ENCODE peak calls at places on chromosomes 11 and 22, in five cellular contexts. S is SJSA1, E is PC-3, B is fibroblast of lung, Y is psoas muscle. X is an unnamed sample. For H3K4me1, the result is how much of the 10 kb centered on the place peaks cover.

GRCh38 chr11:29173660-29174062 is 843.2 kb downstream of the KCNA4 start:
- DNase-seq in S (peak), E (peak), B (peak), Y (no peak), X (no peak)

GRCh38 chr11:126355926-126356897 is 726 bp downstream of the ST3GAL4 start:
- DNase-seq in S (peak), E (peak), B (peak), Y (peak), X (no peak)

GRCh38 chr11:62324738-62325556 is 12.3 kb upstream of the ASRGL1 start:
- DNase-seq in S (peak), E (peak), B (no peak), Y (no peak), X (no peak)

GRCh38 chr11:63802637-63803414 is 10.4 kb upstream of the SPINDOC start:
- DNase-seq in S (peak), E (peak), B (peak), Y (no peak), X (no peak)

GRCh38 chr11:119218141-119218878 is 12.2 kb downstream of the CBL start:
- DNase-seq in S (peak), E (peak), B (peak), Y (no peak), X (no peak)

GRCh38 chr11:2166091-2166851 is 5.3 kb upstream of the INS start:
- DNase-seq in S (no peak), E (peak), B (peak), Y (no peak), X (peak)

GRCh38 chr11:41382927-41383326 is 76.5 kb downstream of the LRRC4C start:
- DNase-seq in S (no peak), E (peak), B (peak), Y (no peak), X (no peak)

GRCh38 chr22:35835998-35836691 is 118.5 kb downstream of the APOL5 start:
- DNase-seq in S (peak), E (peak), B (peak), Y (no peak), X (peak)

GRCh38 chr11:116052603-116053537 is 548.7 kb upstream of the CADM1 start:
- DNase-seq in S (no peak), E (no peak), B (no peak), Y (no peak), X (no peak)

GRCh38 chr22:47605441-47605840 is 843.0 kb downstream of the TBC1D22A start:
- DNase-seq in S (no peak), E (no peak), B (no peak), Y (no peak), X (no peak)

GRCh38 chr11:6320411-6321207 is at the start of gene CAVIN3:
- DNase-seq in S (peak), E (peak), B (peak), Y (peak), X (peak)

GRCh38 chr11:34641456-34641855 is 20.6 kb downstream of the EHF start:
- DNase-seq in S (no peak), E (peak), B (no peak), Y (no peak), X (no peak)

GRCh38 chr11:2759228-2760195 is 59.7 kb upstream of the KCNQ1OT1 start:
- DNase-seq in S (no peak), E (no peak), B (no peak), Y (peak), X (no peak)

GRCh38 chr11:27698872-27699241 is 1.4 kb downstream of the BDNF start:
- DNase-seq in S (peak), E (peak), B (peak), Y (peak), X (peak)

GRCh38 chr22:26554956-26555355 is 35.0 kb downstream of the TPST2 start:
- DNase-seq in S (no peak), E (no peak), B (no peak), Y (no peak), X (no peak)

GRCh38 chr22:25404556-25404922 is 159.9 kb upstream of the GRK3 start:
- DNase-seq in S (no peak), E (no peak), B (no peak), Y (no peak), X (no peak)

GRCh38 chr22:19896665-19897355 is 42.1 kb upstream of the GNB1L start:
- DNase-seq in S (no peak), E (no peak), B (no peak), Y (no peak), X (no peak)

DNA sequence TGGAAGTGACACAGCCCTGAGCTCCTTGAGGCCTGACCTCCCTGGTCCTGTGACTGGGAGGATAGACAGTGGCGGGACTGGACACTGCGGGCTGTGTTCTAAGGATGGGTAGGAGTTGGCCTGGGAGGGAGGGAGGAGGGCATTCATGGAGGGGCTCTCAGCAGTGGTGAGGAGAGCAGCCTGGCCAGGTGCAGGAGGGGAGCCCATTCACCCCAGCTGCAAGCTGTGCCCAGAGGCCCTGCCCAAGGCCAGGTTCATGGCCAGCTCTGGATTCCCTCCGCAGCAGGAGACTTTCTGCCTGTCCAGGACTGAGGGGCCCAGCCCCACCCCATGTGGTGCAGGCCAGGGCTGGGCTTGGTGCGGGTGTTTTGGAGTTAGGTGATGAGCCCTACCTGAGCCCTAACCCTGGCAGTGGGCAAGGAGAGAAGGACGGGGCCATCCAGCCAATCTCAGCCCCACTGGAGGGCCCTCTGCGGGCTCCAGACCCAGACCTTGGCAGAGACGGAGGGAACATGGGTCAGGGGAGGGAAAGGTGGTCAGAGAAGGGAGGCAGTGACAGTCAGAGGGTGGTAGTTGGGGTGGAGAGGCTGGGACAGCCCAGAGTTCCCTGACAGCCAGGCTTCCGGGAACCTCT is 26.8 kb downstream of the CACNA1I start:
- DNase-seq in S (no peak), E (no peak), B (no peak), Y (no peak), X (no peak)
- H3K4me1 ChIP-seq in S (under half), E (under half), B (under half), Y (under half), X (under half)

DNA sequence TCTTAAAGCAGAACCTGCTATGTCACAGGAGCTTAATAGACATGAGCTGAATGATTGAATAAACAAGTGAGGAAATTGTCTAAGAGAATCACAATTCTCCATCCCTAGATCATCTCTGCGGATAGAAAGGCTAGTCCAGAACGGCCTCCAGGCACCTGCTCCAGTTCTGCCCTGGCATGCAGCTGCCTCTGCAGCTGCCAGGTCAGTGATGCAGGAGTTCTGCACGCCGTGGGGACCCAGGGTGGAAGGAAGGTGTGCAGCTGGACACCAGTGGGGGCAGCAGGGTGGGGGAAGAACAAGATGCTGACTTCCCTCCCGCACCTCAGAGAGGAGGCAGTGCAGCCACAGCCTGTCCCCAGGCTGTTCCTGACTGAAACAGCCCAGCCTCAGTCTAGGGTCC is 192.1 kb upstream of the NCAM1 start:
- DNase-seq in S (no peak), E (no peak), B (no peak), Y (peak), X (no peak)
- H3K4me1 ChIP-seq in S (under half), E (under half), B (under half), Y (under half), X (under half)

DNA sequence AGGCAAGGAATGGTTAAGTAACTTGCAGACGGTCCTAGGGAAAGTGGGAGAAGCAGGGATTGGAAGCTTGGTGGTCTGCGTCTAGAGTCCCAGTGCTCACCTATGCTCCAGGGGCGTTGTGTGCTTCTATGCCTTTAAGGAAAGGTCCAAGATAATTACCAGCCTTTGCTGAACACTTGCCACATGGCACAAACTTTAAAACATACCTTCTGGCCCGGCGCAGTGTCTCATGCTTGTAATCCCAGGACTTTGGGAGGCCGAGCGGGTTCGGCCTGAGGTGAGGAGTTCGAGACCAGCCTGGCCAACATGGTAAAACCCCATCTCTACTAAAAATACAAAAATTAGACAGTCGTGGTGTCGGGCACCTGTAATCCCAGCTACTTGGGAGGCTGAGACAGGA is 2.3 kb downstream of the POLDIP3 start:
- DNase-seq in S (no peak), E (no peak), B (no peak), Y (no peak), X (no peak)
- H3K4me1 ChIP-seq in S (half or more), E (under half), B (under half), Y (half or more), X (under half)

GRCh38 chr11:94112182-94112960 is 16.3 kb upstream of the PANX1 start:
- DNase-seq in S (no peak), E (no peak), B (no peak), Y (no peak), X (no peak)

GRCh38 chr11:94111660-94112059 is 17.0 kb upstream of the PANX1 start:
- DNase-seq in S (no peak), E (no peak), B (no peak), Y (no peak), X (peak)

GRCh38 chr11:94117871-94118270 is 10.8 kb upstream of the PANX1 start:
- DNase-seq in S (peak), E (peak), B (peak), Y (no peak), X (no peak)

GRCh38 chr11:94120946-94121345 is 7.7 kb upstream of the PANX1 start:
- DNase-seq in S (peak), E (peak), B (peak), Y (no peak), X (no peak)

DNA sequence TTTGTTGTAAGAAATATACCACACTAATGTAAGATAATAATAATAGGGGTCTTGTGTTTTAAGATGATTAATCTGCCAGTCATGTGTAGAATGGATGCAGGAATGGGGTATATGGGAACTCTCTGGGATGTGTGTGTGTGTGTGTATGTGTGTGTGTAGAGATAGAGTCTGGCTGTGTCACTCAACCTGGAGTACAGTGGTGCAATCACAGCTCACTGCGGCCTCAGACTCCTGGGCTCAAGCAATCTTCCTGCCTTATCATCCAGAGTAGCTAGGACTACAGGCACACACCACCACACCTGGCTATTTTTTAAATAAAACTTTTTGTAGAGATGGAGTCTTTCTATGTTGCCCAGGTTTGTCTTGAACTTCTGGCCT is 11.5 kb upstream of the PANX1 start:
- DNase-seq in S (no peak), E (no peak), B (no peak), Y (no peak), X (no peak)
- H3K4me1 ChIP-seq in S (under half), E (under half), B (under half), Y (under half), X (under half)

DNA sequence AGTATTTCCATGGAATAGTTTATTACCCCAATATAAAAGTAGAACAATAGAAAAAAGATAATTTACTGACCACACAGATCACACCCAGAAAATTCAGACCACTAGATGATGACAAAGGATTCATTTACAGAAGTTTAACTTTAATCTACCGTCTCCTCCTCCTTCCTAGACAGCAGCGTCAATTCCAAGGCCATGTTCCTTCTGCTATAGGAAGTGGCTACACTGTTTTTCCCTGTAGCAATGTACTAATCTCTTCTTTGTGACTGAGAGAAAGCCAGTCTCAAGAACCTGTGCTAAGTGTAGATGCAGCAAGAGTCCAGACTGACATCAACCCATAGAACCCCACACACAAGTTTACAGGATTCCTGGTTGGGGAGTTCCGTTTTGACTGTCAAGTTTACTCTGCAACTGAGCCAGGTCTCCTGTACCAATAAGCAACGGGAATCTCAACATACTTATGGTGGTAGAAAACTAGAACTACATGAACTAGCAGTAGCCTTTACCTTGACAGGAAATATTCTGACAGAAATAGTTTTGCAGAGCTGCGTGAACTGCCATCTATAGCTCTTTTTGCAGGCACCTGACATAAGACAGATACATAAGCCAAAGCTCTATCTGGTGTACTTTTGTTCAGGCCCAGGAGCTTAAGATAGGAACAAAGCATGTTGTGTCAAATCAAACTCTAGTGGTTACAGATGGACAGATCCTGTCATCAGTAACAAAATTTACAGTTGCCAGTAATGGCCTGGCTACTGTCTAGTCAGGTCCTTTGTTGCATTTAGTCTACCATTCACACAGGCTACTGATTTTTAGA is 42.9 kb downstream of the MRTFA start:
- DNase-seq in S (no peak), E (no peak), B (no peak), Y (no peak), X (no peak)
- H3K4me1 ChIP-seq in S (under half), E (under half), B (under half), Y (under half), X (under half)

GRCh38 chr11:67419330-67420049 is 4.0 kb downstream of the CARNS1 start:
- DNase-seq in S (no peak), E (no peak), B (no peak), Y (no peak), X (no peak)
- H3K4me1 ChIP-seq in S (under half), E (under half), B (under half), Y (under half), X (under half)

GRCh38 chr22:43160497-43161126 is 9.3 kb downstream of the TSPO start:
- DNase-seq in S (no peak), E (no peak), B (no peak), Y (no peak), X (no peak)

GRCh38 chr22:43159484-43160178 is 8.3 kb downstream of the TSPO start:
- DNase-seq in S (no peak), E (no peak), B (no peak), Y (peak), X (no peak)

GRCh38 chr22:43158778-43159483 is 7.6 kb downstream of the TSPO start:
- DNase-seq in S (no peak), E (no peak), B (no peak), Y (peak), X (no peak)

GRCh38 chr22:43155789-43156188 is 4.4 kb downstream of the TSPO start:
- DNase-seq in S (no peak), E (no peak), B (no peak), Y (no peak), X (no peak)

DNA sequence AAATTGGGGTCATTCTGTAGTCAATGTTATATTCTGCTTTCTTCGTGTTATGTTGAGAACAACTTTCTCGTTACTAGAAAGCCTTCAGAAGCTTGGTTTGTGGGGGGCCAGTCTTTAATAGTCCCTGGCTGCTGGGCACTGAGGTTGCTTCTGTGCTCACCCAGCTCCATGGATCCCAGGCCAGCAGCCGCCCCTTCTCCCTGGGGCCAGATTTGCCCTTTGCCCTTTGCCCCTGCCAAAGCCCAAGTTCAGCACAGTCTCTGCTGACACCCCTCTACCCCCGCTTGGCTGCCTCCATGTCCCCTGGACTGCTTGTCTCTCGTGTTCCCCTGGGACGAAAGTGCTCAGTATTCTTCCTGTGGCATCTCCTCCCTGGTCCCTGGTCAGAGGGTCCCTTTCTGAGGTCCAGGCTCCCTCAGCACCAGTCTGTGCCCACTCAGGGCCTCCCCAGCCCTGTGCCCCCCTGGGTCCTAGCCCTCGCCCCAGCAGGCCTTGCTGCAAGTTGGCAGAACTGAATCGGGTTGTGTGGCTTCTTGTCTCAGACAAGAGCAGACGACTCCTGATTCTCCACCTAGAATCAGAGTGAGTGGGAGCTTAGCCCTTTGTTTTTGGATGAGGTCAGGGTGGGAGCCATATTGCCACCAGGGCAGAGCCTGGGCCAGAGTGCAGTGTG is 6.7 kb downstream of the TSPO start:
- DNase-seq in S (no peak), E (no peak), B (no peak), Y (no peak), X (no peak)
- H3K4me1 ChIP-seq in S (under half), E (under half), B (under half), Y (under half), X (under half)

DNA sequence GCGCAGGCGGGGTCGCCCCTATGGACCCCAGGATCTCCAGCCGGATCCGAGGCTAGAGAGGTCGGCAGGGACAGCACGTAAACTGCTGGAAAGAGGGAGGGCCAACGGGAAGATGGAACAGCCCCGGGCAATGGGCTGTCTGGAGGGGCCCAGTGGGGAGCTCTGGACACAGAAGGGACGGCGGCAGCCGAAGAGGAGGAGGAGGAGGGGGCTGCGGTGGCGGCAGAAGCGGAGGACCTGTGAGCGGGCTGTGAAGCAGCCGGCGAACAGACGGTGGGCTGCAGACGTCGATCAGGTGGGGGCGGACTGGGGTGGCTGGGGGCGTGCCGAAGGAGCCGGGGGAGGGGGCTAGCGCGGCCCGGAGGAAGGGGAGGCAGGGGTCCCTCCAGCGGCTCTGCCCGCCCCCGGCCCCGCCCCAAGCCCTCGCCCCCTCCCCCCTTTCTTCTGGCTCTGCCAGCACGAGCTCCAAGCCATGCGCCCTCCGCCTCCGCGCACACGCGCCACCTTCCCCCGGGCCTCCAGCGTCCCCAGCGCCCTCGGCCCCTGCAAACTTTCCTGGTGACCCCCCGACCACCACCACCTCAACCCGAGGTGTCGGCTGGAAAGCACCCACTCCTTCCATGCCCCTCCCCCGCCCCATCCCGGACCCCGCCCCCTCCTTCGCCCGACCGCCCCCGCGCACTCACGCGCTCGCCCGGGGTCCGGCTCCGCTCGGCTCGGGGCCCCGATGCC is 432 bp downstream of the TNKS1BP1 start:
- DNase-seq in S (peak), E (peak), B (peak), Y (peak), X (peak)
- H3K4me1 ChIP-seq in S (under half), E (half or more), B (under half), Y (under half), X (under half)

DNA sequence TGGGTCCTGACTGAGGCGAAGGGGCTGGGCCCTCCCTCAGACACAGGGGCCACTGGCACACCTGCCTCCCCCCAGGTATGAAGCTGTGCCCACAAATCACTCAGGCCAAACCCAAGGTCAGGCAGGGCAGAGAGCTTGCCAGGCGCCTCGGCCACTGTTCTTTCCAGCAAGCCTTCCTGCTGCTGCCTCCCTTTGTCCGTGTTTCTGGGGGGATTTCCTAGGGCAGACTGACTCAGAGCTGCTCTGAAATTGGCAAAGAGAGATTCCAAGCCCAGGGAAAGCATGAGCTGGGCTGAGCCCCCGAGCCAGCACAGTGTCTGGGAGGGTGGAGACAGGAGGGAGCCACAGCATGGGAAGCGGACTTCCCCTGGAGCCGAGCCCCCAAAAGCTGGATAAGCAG is 33.2 kb downstream of the PPP2R1B start:
- DNase-seq in S (peak), E (no peak), B (peak), Y (peak), X (peak)
- H3K4me1 ChIP-seq in S (half or more), E (under half), B (half or more), Y (half or more), X (half or more)